ENCODE peak calls at places on chromosomes 11 and 22, in four cellular contexts. One of them, this sample, is unnamed.

GRCh38 chr11:76695133-76695532 is 24.6 kb upstream of the LRRC32 start:
- DNase-seq in BJ: no peak
- DNase-seq in heart right ventricle: no peak
- DNase-seq in breast epithelium: no peak
- DNase-seq in this sample: no peak

GRCh38 chr11:10931761-10932700 is 74.2 kb upstream of the ZBED5 start:
- DNase-seq in BJ: no peak
- DNase-seq in heart right ventricle: peak; percentile 29
- DNase-seq in breast epithelium: peak; percentile 55
- DNase-seq in this sample: no peak

GRCh38 chr11:5284551-5285130 is 14.9 kb upstream of the HBE1 start:
- DNase-seq in BJ: no peak
- DNase-seq in heart right ventricle: no peak
- DNase-seq in breast epithelium: no peak
- DNase-seq in this sample: no peak

GRCh38 chr22:41827671-41828070 is 5.2 kb upstream of the SREBF2 start:
- DNase-seq in BJ: no peak
- DNase-seq in heart right ventricle: no peak
- DNase-seq in breast epithelium: no peak
- DNase-seq in this sample: no peak

GRCh38 chr11:70067591-70068341 is 10.4 kb upstream of the ANO1 start:
- DNase-seq in BJ: no peak
- DNase-seq in heart right ventricle: no peak
- DNase-seq in breast epithelium: peak; percentile 73
- DNase-seq in this sample: no peak

GRCh38 chr11:17813391-17814059 is 78.9 kb downstream of the KCNC1 start:
- DNase-seq in BJ: no peak
- DNase-seq in heart right ventricle: no peak
- DNase-seq in breast epithelium: no peak
- DNase-seq in this sample: no peak

GRCh38 chr11:63945482-63946163 is 6.8 kb downstream of the NAA40 start:
- DNase-seq in BJ: no peak
- DNase-seq in heart right ventricle: peak; percentile 46
- DNase-seq in breast epithelium: peak; percentile 93
- DNase-seq in this sample: peak; percentile 28

GRCh38 chr11:128575174-128575955 is 12.0 kb downstream of the ETS1 start:
- DNase-seq in BJ: no peak
- DNase-seq in heart right ventricle: no peak
- DNase-seq in breast epithelium: no peak
- DNase-seq in this sample: no peak

GRCh38 chr22:46612904-46613605 is 7.1 kb upstream of the GRAMD4 start:
- DNase-seq in BJ: no peak
- DNase-seq in heart right ventricle: no peak
- DNase-seq in breast epithelium: no peak
- DNase-seq in this sample: no peak

GRCh38 chr11:78168539-78169477 is 19.6 kb downstream of the KCTD21 start:
- DNase-seq in BJ: peak; percentile 4
- DNase-seq in heart right ventricle: peak; percentile 87
- DNase-seq in breast epithelium: no peak
- DNase-seq in this sample: no peak

GRCh38 chr22:37633082-37633692 is 6.3 kb upstream of the SH3BP1 start:
- DNase-seq in BJ: no peak
- DNase-seq in heart right ventricle: no peak
- DNase-seq in breast epithelium: no peak
- DNase-seq in this sample: no peak

DNA sequence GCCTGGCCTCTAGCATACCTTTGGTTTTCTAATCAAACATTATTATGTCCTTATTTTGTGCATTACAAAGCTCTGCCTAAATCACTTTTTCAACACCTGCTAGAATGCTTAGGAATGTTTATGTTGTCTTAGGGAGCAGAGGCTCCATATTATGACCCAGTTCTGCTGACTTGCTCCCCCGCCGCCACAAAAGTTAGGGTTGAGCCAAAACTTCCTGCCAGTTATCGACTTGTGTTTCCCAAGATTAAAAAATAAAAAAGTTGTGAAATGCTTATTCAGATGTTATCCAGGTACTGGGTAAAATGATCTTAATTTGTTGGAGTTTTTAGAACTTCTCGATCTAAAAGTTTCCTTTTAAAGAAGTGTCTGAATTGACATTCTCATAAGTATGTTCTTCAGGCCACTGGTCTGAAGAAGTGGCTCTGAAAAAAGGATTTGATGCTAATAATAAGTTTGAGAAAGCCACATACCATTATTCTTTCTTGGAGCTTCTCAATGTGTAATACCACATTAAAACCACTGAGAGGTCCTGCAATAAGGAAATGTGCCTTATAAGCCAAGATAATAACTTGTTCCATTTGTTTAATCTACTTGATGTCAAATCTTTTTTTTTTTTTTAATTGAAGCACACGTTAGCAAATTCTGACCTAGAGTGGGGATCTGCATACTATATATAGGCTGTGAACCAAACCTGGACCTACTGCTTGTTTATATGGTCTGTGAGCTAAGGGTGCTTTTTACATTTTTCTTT is 2.2 kb downstream of the RNF185 start:
- DNase-seq in BJ: no peak
- DNase-seq in heart right ventricle: no peak
- DNase-seq in breast epithelium: no peak
- DNase-seq in this sample: no peak
- TF ChIP-seq CTCF in BJ: no peak
- TF ChIP-seq CTCF in heart right ventricle: no peak
- TF ChIP-seq CTCF in breast epithelium: no peak
- TF ChIP-seq CTCF in this sample: no peak

GRCh38 chr11:126174816-126175215 is 36.6 kb downstream of the RPUSD4 start:
- DNase-seq in BJ: no peak
- DNase-seq in heart right ventricle: no peak
- DNase-seq in breast epithelium: no peak
- DNase-seq in this sample: no peak

GRCh38 chr11:126173257-126173656 is 38.2 kb downstream of the RPUSD4 start:
- DNase-seq in BJ: no peak
- DNase-seq in heart right ventricle: no peak
- DNase-seq in breast epithelium: no peak
- DNase-seq in this sample: no peak

GRCh38 chr11:126172596-126173038 is 38.8 kb downstream of the RPUSD4 start:
- DNase-seq in BJ: peak; percentile 29
- DNase-seq in heart right ventricle: no peak
- DNase-seq in breast epithelium: no peak
- DNase-seq in this sample: no peak

GRCh38 chr11:126176853-126177470 is 34.5 kb downstream of the RPUSD4 start:
- DNase-seq in BJ: no peak
- DNase-seq in heart right ventricle: no peak
- DNase-seq in breast epithelium: no peak
- DNase-seq in this sample: no peak

GRCh38 chr11:126175261-126175885 is 36.1 kb downstream of the RPUSD4 start:
- DNase-seq in BJ: no peak
- DNase-seq in heart right ventricle: no peak
- DNase-seq in breast epithelium: peak; percentile 26
- DNase-seq in this sample: no peak
- H3K4me3 ChIP-seq in BJ: no peak overlapping the region
- H3K4me3 ChIP-seq in heart right ventricle: no peak overlapping the region
- H3K4me3 ChIP-seq in breast epithelium: no peak overlapping the region
- H3K4me3 ChIP-seq in this sample: no peak overlapping the region

DNA sequence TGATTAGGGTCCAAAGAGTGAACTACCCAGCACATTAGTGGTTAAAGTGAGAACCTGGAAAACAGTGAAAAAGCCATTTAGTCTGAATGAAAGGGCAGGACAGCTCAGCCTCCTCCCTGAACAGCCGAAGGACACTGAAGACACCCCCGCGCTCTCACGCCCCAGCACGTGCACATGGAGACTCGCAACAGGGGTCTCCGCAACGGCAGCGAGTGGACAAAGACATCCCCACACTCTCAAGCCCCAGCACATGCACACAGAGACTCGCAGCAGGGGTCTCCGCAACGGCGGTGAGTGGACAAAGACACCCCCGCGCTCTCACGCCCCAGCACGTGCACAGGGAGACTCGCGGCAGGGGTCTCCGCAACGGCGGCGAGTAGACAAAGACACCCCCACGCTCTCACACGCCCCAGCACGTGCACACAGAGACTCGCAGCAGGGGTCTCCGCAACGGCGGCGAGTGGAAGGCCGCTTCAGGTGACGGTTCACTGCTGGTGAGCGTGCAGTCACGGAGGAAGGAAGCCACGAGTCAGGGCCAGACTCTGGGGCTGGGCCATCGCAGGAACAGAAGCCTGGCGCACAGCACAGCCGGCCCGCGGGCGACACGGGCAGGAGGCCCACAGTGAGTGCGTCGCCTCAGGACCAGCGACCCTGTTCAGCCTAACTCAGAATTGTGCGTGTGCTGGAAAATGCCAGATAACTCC is 43.6 kb downstream of the BRD1 start:
- DNase-seq in BJ: no peak
- DNase-seq in heart right ventricle: no peak
- DNase-seq in breast epithelium: no peak
- DNase-seq in this sample: no peak
- H3K36me3 ChIP-seq in BJ: peaks cover 24% of the 10 kb centered on the region
- H3K36me3 ChIP-seq in heart right ventricle: no peaks in the 10 kb centered on the region
- H3K36me3 ChIP-seq in breast epithelium: peaks cover 4% of the 10 kb centered on the region
- H3K36me3 ChIP-seq in this sample: no peaks in the 10 kb centered on the region

DNA sequence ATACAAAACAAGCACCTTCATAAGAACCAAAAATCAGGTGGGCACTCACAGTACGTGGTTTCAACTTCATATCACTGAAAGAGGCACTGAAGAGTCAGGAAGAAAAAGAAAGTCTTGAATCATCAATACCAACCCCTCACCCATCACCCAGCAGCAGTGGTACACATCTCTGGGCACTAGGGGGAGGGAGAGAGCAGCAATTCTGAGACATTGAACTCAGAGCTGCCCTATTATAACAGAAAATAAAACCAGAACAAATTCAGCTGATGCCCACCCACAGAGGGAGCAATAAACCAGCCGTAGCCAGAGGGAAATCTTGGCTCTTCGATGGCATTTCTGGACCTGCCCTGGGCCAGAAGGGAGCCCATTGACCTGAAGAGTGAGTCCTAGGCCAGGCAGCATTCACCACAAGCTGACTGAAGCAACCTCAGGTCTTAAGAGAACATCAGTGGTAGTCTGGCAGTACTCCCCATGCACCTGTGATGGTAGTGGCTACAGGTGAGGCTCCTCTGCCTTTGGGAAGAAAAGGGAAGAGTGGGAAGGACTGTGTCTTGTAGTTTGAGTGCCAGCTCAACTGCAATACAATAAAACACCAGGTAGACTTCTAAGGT is 42.2 kb upstream of the FAM181B start:
- DNase-seq in BJ: no peak
- DNase-seq in heart right ventricle: no peak
- DNase-seq in breast epithelium: no peak
- DNase-seq in this sample: no peak
- TF ChIP-seq CTCF in BJ: peak; percentile 90
- TF ChIP-seq CTCF in heart right ventricle: peak; percentile 24
- TF ChIP-seq CTCF in breast epithelium: no peak
- TF ChIP-seq CTCF in this sample: peak; percentile 58

This sample was measured in kidney epithelial cell.